ENCODE peak calls at places on chromosomes 12 and 14, in eight cellular contexts. L, S, Q, D, J, T, F and I are unnamed samples.

GRCh38 chr12:3795096-3795799 is 42.3 kb upstream of the CRACR2A start:
- DNase-seq in T (no peak), L (no peak), F (no peak), Q (no peak), D (no peak), J (no peak), S (no peak), I (no peak)

GRCh38 chr14:67571991-67572323 is 28.1 kb downstream of the PIGH start:
- DNase-seq in D (no peak), F (no peak), S (no peak), T (no peak), Q (no peak), L (no peak), J (no peak), I (no peak)

GRCh38 chr14:56738020-56738419 is 72.3 kb downstream of the OTX2 start:
- DNase-seq in F (no peak), L (no peak), S (no peak), J (no peak), D (no peak), Q (no peak), T (no peak), I (no peak)

GRCh38 chr14:104321151-104322130 is 183.1 kb downstream of the KIF26A start:
- DNase-seq in D (no peak), Q (no peak), J (no peak), S (peak; percentile 24), F (peak; percentile 10), L (peak; percentile 35), T (peak; percentile 8), I (no peak)

GRCh38 chr12:78530065-78530765 is 334.4 kb upstream of the SYT1 start:
- DNase-seq in S (no peak), L (peak; percentile 57), T (no peak), J (peak; percentile 60), F (peak; percentile 33), D (peak; percentile 85), Q (no peak), I (no peak)

GRCh38 chr12:79884401-79885006 is 50.4 kb downstream of the PPP1R12A start:
- DNase-seq in F (no peak), J (no peak), L (no peak), Q (no peak), T (no peak), D (no peak), S (no peak), I (no peak)

GRCh38 chr12:45234134-45234865 is 18.4 kb downstream of the ANO6 start:
- DNase-seq in Q (no peak), L (peak; percentile 91), T (no peak), J (peak; percentile 95), D (peak; percentile 98), F (peak; percentile 79), S (peak; percentile 47), I (no peak)

GRCh38 chr12:71938728-71939385 is at the start of gene TPH2:
- DNase-seq in T (peak; percentile 31), L (peak; percentile 99), D (peak; percentile 50), F (peak; percentile 95), J (peak; percentile 77), Q (peak; percentile 90), S (peak; percentile 30), I (peak; percentile 82)

GRCh38 chr12:113397497-113398197 is 6.0 kb downstream of the SDS start:
- DNase-seq in S (no peak), D (no peak), T (no peak), L (no peak), Q (no peak), F (no peak), J (no peak), I (no peak)

GRCh38 chr12:128652136-128652751 is 171.5 kb downstream of the SLC15A4 start:
- DNase-seq in F (no peak), Q (no peak), T (no peak), L (no peak), D (no peak), S (no peak), J (no peak), I (no peak)

GRCh38 chr14:75493580-75494130 is 28.6 kb upstream of the BATF start:
- DNase-seq in T (no peak), Q (no peak), L (no peak), J (no peak), F (no peak), S (no peak), D (no peak), I (no peak)

GRCh38 chr14:36293824-36294223 is 26.6 kb downstream of the MBIP start:
- DNase-seq in L (no peak), Q (no peak), J (peak; percentile 89), S (no peak), T (no peak), F (no peak), D (peak; percentile 47), I (no peak)

GRCh38 chr12:109455706-109456105 is 21.4 kb downstream of the KCTD10 start:
- DNase-seq in J (peak; percentile 33), S (no peak), T (no peak), L (no peak), D (no peak), F (no peak), Q (no peak), I (no peak)

GRCh38 chr14:73745571-73746539 is 31.7 kb upstream of the PNMA1 start:
- DNase-seq in T (no peak), F (no peak), Q (no peak), L (no peak), J (no peak), D (no peak), S (no peak), I (no peak)
- TF ChIP-seq CTCF in T (no peak), F (no peak), Q (no peak), L (no peak), J (no peak), D (no peak), S (no peak), I (no peak)

DNA sequence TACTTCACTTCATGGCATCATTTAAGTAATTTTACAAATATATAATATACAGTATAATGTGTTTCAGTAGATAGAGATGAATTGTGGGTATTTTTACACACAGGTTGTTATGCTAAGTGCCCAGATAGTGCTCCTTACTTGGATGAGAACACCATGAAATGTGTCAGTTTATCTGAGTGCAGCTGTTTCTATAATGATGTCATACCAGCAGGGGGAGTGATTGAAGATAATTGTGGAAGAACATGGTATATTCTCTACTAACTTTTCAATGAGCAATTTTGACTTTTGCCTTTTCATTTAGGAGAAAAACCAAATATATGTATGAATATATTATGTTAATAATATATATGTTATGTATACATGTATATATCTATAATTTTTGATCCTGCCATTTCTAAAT is 221.6 kb downstream of the LRRK2 start:
- DNase-seq in T (no peak), D (peak; percentile 13), Q (no peak), J (peak; percentile 8), S (no peak), F (no peak), L (no peak), I (no peak)
- TF ChIP-seq CTCF in T (no peak), D (peak; percentile 46), Q (peak; percentile 66), J (no peak), S (no peak), F (peak; percentile 63), L (peak; percentile 75), I (peak; percentile 56)

GRCh38 chr12:103571286-103571685 is 15.8 kb upstream of the STAB2 start:
- DNase-seq in L (peak; percentile 91), S (peak; percentile 42), T (peak; percentile 51), J (no peak), F (peak; percentile 89), Q (peak; percentile 61), D (no peak), I (peak; percentile 46)
- TF ChIP-seq CTCF in L (peak; percentile 53), S (peak; percentile 13), T (no peak), J (no peak), F (peak; percentile 42), Q (peak; percentile 42), D (no peak), I (peak; percentile 40)

GRCh38 chr12:60393093-60393492 is 797.3 kb downstream of the SLC16A7 start:
- DNase-seq in J (no peak), F (no peak), S (no peak), L (no peak), Q (no peak), T (no peak), D (no peak), I (no peak)
- TF ChIP-seq CTCF in J (no peak), F (no peak), S (no peak), L (no peak), Q (no peak), T (no peak), D (no peak), I (no peak)

DNA sequence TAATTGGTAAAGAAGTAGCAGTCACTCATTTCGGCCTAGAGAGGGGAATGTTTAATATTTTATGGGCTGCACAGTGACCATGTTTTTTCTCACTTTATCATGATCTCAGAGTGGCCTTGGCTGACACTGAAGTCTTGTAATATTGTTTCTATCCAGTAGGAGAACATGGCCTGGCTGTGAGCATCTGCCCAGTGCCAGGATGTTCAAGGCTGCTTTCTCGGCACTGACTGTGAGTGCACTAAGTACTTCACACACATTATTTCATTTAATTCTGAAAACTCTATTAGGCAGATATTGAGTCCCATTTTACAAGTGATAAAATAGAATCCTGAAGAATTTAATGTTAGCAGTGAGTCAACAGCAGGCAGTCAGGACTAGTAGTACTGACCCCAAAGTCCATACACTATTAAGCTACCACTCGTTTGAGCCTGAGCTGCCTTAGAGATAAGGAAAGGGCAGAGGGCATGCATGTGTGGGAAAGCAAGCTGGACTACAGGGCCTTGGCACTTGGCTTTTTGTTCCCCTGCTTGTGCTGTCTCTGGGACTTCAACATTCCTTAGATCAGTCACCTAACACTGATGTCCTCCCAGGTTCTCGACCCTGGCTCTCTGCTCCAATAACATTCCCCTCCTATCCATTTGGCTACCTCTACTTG is 42.2 kb upstream of the APPL2 start:
- DNase-seq in F (no peak), L (no peak), D (peak; percentile 30), S (no peak), T (peak; percentile 31), J (peak; percentile 56), Q (no peak), I (no peak)
- TF ChIP-seq CTCF in F (peak; percentile 37), L (peak; percentile 62), D (peak; percentile 31), S (no peak), T (peak; percentile 20), J (peak; percentile 52), Q (peak; percentile 28), I (peak; percentile 43)

DNA sequence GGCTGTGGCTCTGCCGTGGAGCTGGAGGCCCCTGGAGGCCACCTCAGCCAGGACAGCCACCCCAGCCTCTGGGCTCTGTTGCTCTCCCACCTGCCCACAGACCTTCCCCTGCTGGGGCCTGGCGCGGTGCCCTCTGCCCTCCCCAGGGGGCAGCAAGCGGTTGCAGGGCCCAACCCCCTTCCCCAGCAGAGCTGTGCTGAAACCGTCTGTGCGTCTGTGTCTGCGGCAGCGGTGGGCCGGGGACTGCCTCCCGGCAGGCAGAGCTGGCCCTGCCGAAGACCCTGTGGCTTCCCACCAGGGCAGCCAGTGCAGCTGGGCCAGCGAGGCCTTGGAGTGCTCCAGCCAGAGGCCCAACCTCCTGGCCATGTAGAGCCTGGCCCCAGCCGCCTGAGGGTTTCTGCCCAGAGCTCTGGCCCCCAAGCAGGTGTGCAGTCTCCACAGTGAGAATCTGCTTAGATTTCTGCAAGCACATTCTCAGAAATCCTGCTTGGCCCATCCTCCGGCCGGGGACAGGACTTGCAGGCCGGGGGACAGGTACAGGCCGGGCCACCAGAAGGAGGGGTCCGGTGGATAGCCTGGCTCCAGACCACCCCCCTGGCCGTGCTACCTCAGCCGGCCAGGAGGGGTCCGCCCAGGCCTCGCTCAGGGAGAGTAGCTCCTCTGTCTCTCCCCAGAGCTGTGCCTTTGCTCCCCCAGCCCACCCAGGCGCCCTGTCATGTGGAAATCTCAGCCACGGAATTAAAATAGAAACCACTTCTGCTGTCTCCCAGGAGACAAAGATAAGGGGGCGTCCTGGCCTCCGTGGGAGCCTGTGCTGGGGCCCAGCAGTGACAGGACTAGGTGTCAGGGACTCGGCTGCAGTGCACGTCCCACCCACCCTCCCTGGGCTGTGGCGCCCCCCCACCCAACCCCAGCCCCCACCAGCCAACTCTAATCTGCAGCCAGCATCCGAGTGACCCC is 3.5 kb upstream of the CRIP2 start:
- DNase-seq in F (peak; percentile 71), S (peak; percentile 84), T (no peak), D (no peak), L (peak; percentile 81), J (no peak), Q (no peak), I (no peak)
- TF ChIP-seq CTCF in F (peak; percentile 54), S (peak; percentile 48), T (no peak), D (no peak), L (peak; percentile 64), J (peak; percentile 17), Q (peak; percentile 44), I (peak; percentile 33)